ENCODE peak calls at places on chromosome 19, in four cellular contexts. J is substantia nigra; K is CD8-positive, alpha-beta T cell; Q is body of pancreas. X is an unnamed sample.

GRCh38 chr19:50607874-50608785 is 31.6 kb downstream of the SYT3 start:
- DNase-seq in J (peak), K (peak), Q (peak), X (peak)

GRCh38 chr19:14817052-14817451 is 17.9 kb downstream of the OR7A5 start:
- DNase-seq in J (no peak), K (no peak), Q (no peak), X (no peak)

GRCh38 chr19:47549341-47549768 is 23.6 kb downstream of the ZNF541 start:
- DNase-seq in J (no peak), K (no peak), Q (no peak), X (no peak)

GRCh38 chr19:12628040-12629022 is 17.6 kb downstream of the ZNF791 start:
- DNase-seq in J (no peak), K (no peak), Q (no peak), X (no peak)

GRCh38 chr19:670609-671075 is 5.5 kb upstream of the FSTL3 start:
- DNase-seq in J (no peak), K (no peak), Q (no peak), X (no peak)

GRCh38 chr19:29569038-29569911 is 36.8 kb upstream of the POP4 start:
- DNase-seq in J (no peak), K (no peak), Q (no peak), X (no peak)

GRCh38 chr19:42033413-42033812 is 36.6 kb downstream of the GRIK5 start:
- DNase-seq in J (no peak), K (no peak), Q (no peak), X (no peak)

GRCh38 chr19:55197531-55197930 is 11.8 kb downstream of the PTPRH start:
- DNase-seq in J (no peak), K (no peak), Q (no peak), X (no peak)

GRCh38 chr19:19628499-19629134 is 597 bp upstream of the LPAR2 start:
- DNase-seq in J (no peak), K (no peak), Q (peak), X (peak)

GRCh38 chr19:31127132-31127967 is 221.9 kb downstream of the TSHZ3 start:
- DNase-seq in J (no peak), K (no peak), Q (no peak), X (no peak)

GRCh38 chr19:18865973-18866799 is 29.8 kb downstream of the CERS1 start:
- DNase-seq in J (peak), K (peak), Q (peak), X (peak)

GRCh38 chr19:49335071-49335783 is at the start of gene CD37:
- DNase-seq in J (no peak), K (peak), Q (no peak), X (no peak)

GRCh38 chr19:45781282-45782161 is 768 bp downstream of the DMPK start:
- DNase-seq in J (no peak), K (no peak), Q (peak), X (no peak)

GRCh38 chr19:19436137-19436691 is 30.7 kb downstream of the GATAD2A start:
- DNase-seq in J (no peak), K (no peak), Q (no peak), X (no peak)

GRCh38 chr19:2186071-2186846 is 22.5 kb downstream of the DOT1L start:
- DNase-seq in J (no peak), K (no peak), Q (peak), X (peak)

GRCh38 chr19:5166262-5166661 is 174.3 kb downstream of the PTPRS start:
- DNase-seq in J (no peak), K (no peak), Q (no peak), X (no peak)

GRCh38 chr19:48646912-48647216 is 877 bp upstream of the CA11 start:
- DNase-seq in J (no peak), K (no peak), Q (no peak), X (no peak)

GRCh38 chr19:14525729-14526128 is 3.7 kb upstream of the TECR start:
- DNase-seq in J (no peak), K (no peak), Q (no peak), X (no peak)

GRCh38 chr19:49889687-49890348 is 6.9 kb downstream of the IL4I1 start:
- DNase-seq in J (peak), K (peak), Q (peak), X (peak)

GRCh38 chr19:56608274-56608964 is 13.3 kb downstream of the ZNF71 start:
- DNase-seq in J (no peak), K (no peak), Q (no peak), X (no peak)

GRCh38 chr19:39109641-39110040 is 15.9 kb upstream of the PAK4 start:
- DNase-seq in J (no peak), K (no peak), Q (no peak), X (no peak)

GRCh38 chr19:48962029-48962848 is 2.9 kb upstream of the FTL start:
- DNase-seq in J (no peak), K (peak), Q (peak), X (peak)

GRCh38 chr19:21569497-21569870 is 64.1 kb downstream of the ZNF429 start:
- DNase-seq in J (no peak), K (peak), Q (no peak), X (no peak)

GRCh38 chr19:47564081-47564480 is 8.9 kb downstream of the ZNF541 start:
- DNase-seq in J (no peak), K (no peak), Q (peak), X (no peak)

GRCh38 chr19:42363614-42364346 is 26.3 kb downstream of the CNFN start:
- DNase-seq in J (no peak), K (no peak), Q (peak), X (no peak)

GRCh38 chr19:18364826-18365528 is 21.0 kb upstream of the GDF15 start:
- DNase-seq in J (peak), K (no peak), Q (peak), X (peak)

GRCh38 chr19:12035220-12036172 is at the start of gene ZNF433:
- DNase-seq in J (peak), K (peak), Q (peak), X (peak)

GRCh38 chr19:55549500-55550320 is 4.4 kb upstream of the SBK3 start:
- DNase-seq in J (no peak), K (no peak), Q (no peak), X (no peak)

GRCh38 chr19:29690842-29691241 is 24.2 kb downstream of the C19orf12 start:
- DNase-seq in J (no peak), K (no peak), Q (no peak), X (no peak)

GRCh38 chr19:38033658-38034150 is 126.7 kb downstream of the SIPA1L3 start:
- DNase-seq in J (no peak), K (no peak), Q (no peak), X (no peak)
- H3K27ac ChIP-seq in J (no peak), K (no peak), Q (no peak), X (no peak)

DNA sequence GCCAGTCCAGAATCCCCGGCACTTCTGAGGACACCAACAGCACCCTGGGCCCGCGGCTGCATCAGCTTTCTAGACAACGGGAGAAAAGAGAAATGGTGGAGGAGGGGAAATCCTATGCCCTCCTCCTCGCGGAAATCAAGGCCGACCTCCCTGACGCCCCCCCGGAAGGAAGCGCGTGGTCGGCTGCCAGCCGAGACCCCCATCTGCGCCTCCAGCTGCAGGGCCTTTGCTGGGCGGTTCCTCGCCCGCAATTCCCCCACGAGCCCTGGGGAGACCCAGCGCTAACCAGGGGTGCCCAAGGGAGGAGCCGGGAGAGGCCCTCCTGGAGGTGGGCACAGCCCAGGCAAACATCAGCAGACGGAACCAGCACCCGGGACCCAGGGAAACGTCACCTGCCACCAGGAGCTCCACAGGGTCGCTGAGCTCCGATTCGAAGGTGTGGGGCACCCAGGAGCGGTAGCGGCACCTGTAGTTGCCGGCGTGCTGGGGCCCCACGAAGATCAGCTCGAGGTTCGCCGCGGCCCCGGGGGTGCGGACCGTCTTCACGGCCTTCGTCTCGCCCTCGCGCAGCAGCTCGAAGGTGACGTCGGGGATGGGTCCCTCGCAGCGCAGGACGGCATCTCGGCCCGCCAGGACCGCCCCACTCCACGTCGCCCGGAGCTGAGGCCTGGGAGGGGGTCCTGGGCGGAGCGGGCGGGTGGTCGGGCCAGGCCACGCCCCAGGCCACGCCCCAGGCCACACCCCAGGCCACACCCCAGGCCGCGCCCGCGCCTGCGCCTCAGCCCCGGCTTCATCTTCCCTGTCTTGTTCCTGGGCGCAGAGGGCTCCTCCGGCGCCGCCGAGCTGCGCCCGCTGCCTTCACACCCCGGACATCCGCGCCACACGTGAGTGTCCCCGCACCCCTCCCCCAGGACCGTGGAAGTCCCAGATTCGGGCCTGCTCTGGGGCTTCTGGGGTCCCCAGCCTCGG is 6.0 kb downstream of the A1BG start:
- DNase-seq in J (peak), K (peak), Q (peak), X (peak)
- H3K27ac ChIP-seq in J (peak), K (peak), Q (no peak), X (no peak)

GRCh38 chr19:3949294-3949693 is 16.4 kb downstream of the NMRK2 start:
- DNase-seq in J (no peak), K (no peak), Q (no peak), X (no peak)
- H3K27ac ChIP-seq in J (no peak), K (no peak), Q (no peak), X (no peak)

DNA sequence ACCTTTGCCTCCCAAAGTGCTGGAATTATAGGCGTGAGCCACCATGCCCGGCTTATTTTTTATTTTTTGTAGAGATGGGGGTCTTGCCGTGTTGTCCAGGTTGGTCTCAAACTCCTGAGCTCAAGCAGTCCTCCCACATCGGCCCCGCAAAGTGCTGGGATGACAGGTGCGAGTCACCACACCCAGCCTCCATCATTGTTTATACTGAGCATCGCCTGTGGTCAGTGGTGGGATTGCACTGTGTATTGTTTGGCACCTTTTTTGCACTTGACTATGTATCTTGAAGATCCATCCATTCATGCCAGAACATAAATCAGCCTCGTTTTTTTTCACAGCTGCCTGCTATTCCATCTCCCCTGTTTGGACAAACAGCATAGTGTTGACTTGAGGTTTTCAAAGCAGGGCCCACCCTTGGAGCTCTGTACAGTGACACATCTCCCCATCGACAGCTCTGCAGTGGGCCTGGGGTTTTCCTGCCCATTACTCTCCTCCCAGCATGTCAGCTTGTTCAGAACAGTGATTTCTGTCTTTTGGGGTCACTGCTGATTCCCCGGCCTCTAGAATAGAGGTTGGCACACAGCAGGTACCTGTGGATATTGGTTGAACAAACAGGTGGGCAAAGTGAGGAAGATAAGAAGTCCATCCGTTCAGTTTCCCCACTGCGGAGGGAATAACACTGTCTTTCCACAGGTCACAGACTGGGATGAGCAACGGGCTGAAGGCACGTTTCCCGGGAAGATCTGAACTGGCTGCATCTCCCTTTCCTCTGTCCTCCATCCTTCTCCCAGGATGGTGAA is 8.2 kb upstream of the UPK1A start:
- DNase-seq in J (no peak), K (no peak), Q (no peak), X (no peak)
- H3K27ac ChIP-seq in J (no peak), K (no peak), Q (no peak), X (no peak)

DNA sequence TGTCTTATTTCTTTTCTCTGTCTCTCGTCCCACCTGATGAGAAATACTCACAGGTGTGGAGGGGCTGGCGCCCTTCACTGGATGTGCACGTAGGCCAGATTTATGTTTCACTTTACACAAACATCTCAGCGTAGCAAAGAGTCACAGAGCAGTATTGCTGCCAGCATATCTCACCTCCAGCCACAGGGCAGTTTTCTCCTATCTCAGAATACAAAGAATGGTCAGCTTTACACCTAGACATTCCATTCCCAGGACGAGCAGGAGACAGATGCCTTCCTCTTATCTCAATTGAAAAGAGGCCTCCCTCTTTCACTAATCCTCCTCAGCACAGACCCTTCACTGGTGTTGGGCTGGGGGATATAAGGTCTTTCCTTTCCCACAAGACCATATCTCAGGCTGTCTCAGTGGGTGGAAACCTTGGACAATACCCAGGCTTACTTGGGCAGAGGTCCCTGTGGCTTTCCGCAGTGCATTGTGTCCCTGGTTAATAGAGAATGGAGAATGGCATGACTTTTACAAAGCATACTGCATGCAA is 7.2 kb upstream of the ZNF611 start:
- DNase-seq in J (no peak), K (no peak), Q (no peak), X (no peak)
- H3K27ac ChIP-seq in J (no peak), K (no peak), Q (no peak), X (no peak)

X was measured in testis.